ENCODE peak calls at places on chromosomes 6 and 20, in four cellular contexts. V is NCI-H187 treated with DMSO at 0.1 percent for 48 hours, E is smooth muscle cell of the brain vasculature, T is cardiac muscle cell. Y is an unnamed sample.

GRCh38 chr6:43184268-43184985 is 2.4 kb downstream of the CUL9 start:
- DNase-seq in T (no peak), E (no peak), V (no peak), Y (no peak)

GRCh38 chr6:131029661-131030297 is 33.3 kb downstream of the EPB41L2 start:
- DNase-seq in V (no peak), T (peak; percentile 64), E (no peak), Y (no peak)

GRCh38 chr6:111832833-111833418 is 40.3 kb downstream of the FYN start:
- DNase-seq in E (no peak), V (no peak), T (no peak), Y (no peak)

GRCh38 chr20:58378704-58379103 is 10.3 kb upstream of the VAPB start:
- DNase-seq in V (no peak), E (no peak), T (no peak), Y (no peak)

GRCh38 chr6:68559052-68559451 is 76.0 kb upstream of the ADGRB3 start:
- DNase-seq in T (no peak), V (no peak), E (no peak), Y (no peak)

GRCh38 chr6:21754891-21755290 is 161.3 kb downstream of the SOX4 start:
- DNase-seq in E (no peak), V (no peak), T (peak; percentile 70), Y (no peak)

GRCh38 chr6:5730586-5731263 is 276.0 kb downstream of the NRN1 start:
- DNase-seq in T (peak; percentile 27), E (no peak), V (no peak), Y (no peak)

GRCh38 chr20:57580478-57581201 is 19.7 kb downstream of the PCK1 start:
- DNase-seq in T (no peak), E (no peak), V (no peak), Y (no peak)

GRCh38 chr20:4966826-4967751 is 34.2 kb downstream of the SLC23A2 start:
- DNase-seq in T (no peak), E (no peak), V (no peak), Y (no peak)

GRCh38 chr6:108736832-108737231 is 111.4 kb upstream of the ARMC2 start:
- DNase-seq in T (peak; percentile 83), E (no peak), V (no peak), Y (no peak)

GRCh38 chr20:26218301-26218700 is 521.6 kb upstream of the ZNF337 start:
- DNase-seq in V (no peak), T (no peak), E (no peak), Y (no peak)

GRCh38 chr6:107600936-107601335 is 111.0 kb downstream of the SOBP start:
- DNase-seq in V (no peak), T (peak; percentile 83), E (no peak), Y (no peak)

GRCh38 chr6:21001736-21002135 is 467.5 kb downstream of the CDKAL1 start:
- DNase-seq in T (peak; percentile 64), E (no peak), V (no peak), Y (no peak)

GRCh38 chr20:32210206-32210605 is 2.5 kb downstream of the POFUT1 start:
- DNase-seq in T (no peak), V (no peak), E (no peak), Y (no peak)

GRCh38 chr20:49982346-49983122 is at the start of gene SNAI1:
- DNase-seq in T (peak; percentile 89), V (peak; percentile 2), E (peak; percentile 51), Y (peak; percentile 82)

GRCh38 chr6:3766219-3766618 is 14.7 kb upstream of the PXDC1 start:
- DNase-seq in E (no peak), V (no peak), T (peak; percentile 32), Y (no peak)

GRCh38 chr6:162962093-162962492 is 234.3 kb downstream of the PACRG start:
- DNase-seq in V (no peak), E (no peak), T (no peak), Y (no peak)

GRCh38 chr6:162833776-162834175 is 106.0 kb downstream of the PACRG start:
- DNase-seq in T (no peak), E (no peak), V (no peak), Y (no peak)

GRCh38 chr6:138837246-138837645 is 41.4 kb downstream of the ECT2L start:
- DNase-seq in T (no peak), E (no peak), V (no peak), Y (no peak)

GRCh38 chr20:51711426-51711825 is 56.8 kb downstream of the ATP9A start:
- DNase-seq in T (no peak), V (no peak), E (no peak), Y (no peak)

GRCh38 chr6:37092851-37093727 is 76.9 kb upstream of the PIM1 start:
- DNase-seq in E (no peak), V (no peak), T (no peak), Y (no peak)

GRCh38 chr6:1659816-1660215 is 50.1 kb downstream of the FOXC1 start:
- DNase-seq in E (no peak), T (no peak), V (no peak), Y (no peak)

GRCh38 chr6:19427548-19427947 is 409.6 kb upstream of the ID4 start:
- DNase-seq in T (no peak), V (no peak), E (no peak), Y (no peak)

Y was measured in glutamatergic neuron.